ENCODE peak calls at places on chromosomes 4 and X, in seven cellular contexts. Z is fibroblast of the aortic adventitia; X is CD4-positive, alpha-beta T cell; C is HEK293T; A is A549; L is Peyer's patch; H is fibroblast of mammary gland. P is an unnamed sample.
A peak's percentile ranks its signal among the peaks of the same experiment; 100 is the strongest.

GRCh38 chrX:38438321-38438720 is 85.9 kb downstream of the OTC start:
- DNase-seq in Z (no peak), X (no peak), C (no peak), A (no peak), L (no peak), H (no peak), P (peak; percentile 0)

GRCh38 chrX:154372612-154373022 is 1.8 kb downstream of the FLNA start:
- DNase-seq in Z (no peak), X (no peak), C (no peak), A (peak; percentile 27), L (no peak), H (no peak), P (peak; percentile 58)

GRCh38 chr4:31021008-31021407 is 300.8 kb downstream of the PCDH7 start:
- DNase-seq in Z (no peak), X (no peak), C (no peak), A (no peak), L (no peak), H (no peak), P (no peak)

GRCh38 chr4:106898621-106899230 is 137.4 kb downstream of the DKK2 start:
- DNase-seq in Z (peak; percentile 71), X (no peak), C (peak; percentile 36), A (peak; percentile 8), L (peak; percentile 47), H (peak; percentile 69), P (peak; percentile 53)

GRCh38 chr4:15848191-15848842 is 70.2 kb downstream of the CD38 start:
- DNase-seq in Z (no peak), X (no peak), C (peak; percentile 16), A (no peak), L (no peak), H (peak; percentile 2), P (no peak)

GRCh38 chr4:158446106-158446505 is 75.6 kb upstream of the RXFP1 start:
- DNase-seq in Z (peak; percentile 89), X (no peak), C (no peak), A (no peak), L (no peak), H (peak; percentile 95), P (no peak)

GRCh38 chr4:54898163-54898562 is 227.2 kb downstream of the KDR start:
- DNase-seq in Z (no peak), X (no peak), C (no peak), A (no peak), L (no peak), H (no peak), P (no peak)

GRCh38 chr4:85994576-85994975 is 365.3 kb downstream of the MAPK10 start:
- DNase-seq in Z (peak; percentile 18), X (no peak), C (no peak), A (no peak), L (no peak), H (no peak), P (no peak)

GRCh38 chr4:82469776-82470345 is 39.5 kb downstream of the ENOPH1 start:
- DNase-seq in Z (peak; percentile 54), X (no peak), C (no peak), A (no peak), L (no peak), H (peak; percentile 56), P (no peak)

GRCh38 chr4:122481766-122482405 is 25.4 kb upstream of the IL2 start:
- DNase-seq in Z (peak; percentile 54), X (no peak), C (no peak), A (no peak), L (no peak), H (peak; percentile 32), P (no peak)

GRCh38 chr4:95180531-95181315 is 368.1 kb downstream of the UNC5C start:
- DNase-seq in Z (no peak), X (no peak), C (no peak), A (no peak), L (no peak), H (no peak), P (no peak)

GRCh38 chrX:7139202-7140081 is 8.1 kb upstream of the STS start:
- DNase-seq in Z (peak; percentile 61), X (no peak), C (no peak), A (no peak), L (no peak), H (peak; percentile 89), P (no peak)

GRCh38 chr4:85102606-85103005 is 136.1 kb upstream of the WDFY3 start:
- DNase-seq in Z (no peak), X (no peak), C (no peak), A (no peak), L (no peak), H (no peak), P (no peak)

GRCh38 chrX:41667631-41668030 is 21.1 kb upstream of the GPR34 start:
- DNase-seq in Z (no peak), X (no peak), C (no peak), A (no peak), L (no peak), H (no peak), P (no peak)

GRCh38 chrX:45445745-45446412 is 245.2 kb upstream of the DIPK2B start:
- DNase-seq in Z (peak; percentile 78), X (no peak), C (no peak), A (no peak), L (no peak), H (peak; percentile 90), P (no peak)

GRCh38 chr4:103099691-103100392 is at the start of gene BDH2:
- DNase-seq in Z (peak; percentile 99), X (peak; percentile 16), C (peak; percentile 79), A (peak; percentile 75), L (peak; percentile 76), H (peak; percentile 98), P (peak; percentile 84)

GRCh38 chr4:74402692-74403460 is 37.9 kb downstream of the EREG start:
- DNase-seq in Z (no peak), X (no peak), C (no peak), A (no peak), L (no peak), H (no peak), P (no peak)

GRCh38 chrX:110338850-110339373 is 19.7 kb upstream of the RTL9 start:
- DNase-seq in Z (no peak), X (no peak), C (no peak), A (no peak), L (no peak), H (no peak), P (peak; percentile 68)

GRCh38 chrX:48676893-48677270 is 6.7 kb upstream of the WAS start:
- DNase-seq in Z (no peak), X (no peak), C (no peak), A (peak; percentile 10), L (no peak), H (no peak), P (no peak)

GRCh38 chr4:101259876-101260275 is 87.5 kb downstream of the PPP3CA start:
- DNase-seq in Z (peak; percentile 27), X (no peak), C (no peak), A (no peak), L (no peak), H (peak; percentile 39), P (no peak)

GRCh38 chrX:125131146-125131545 is 188.5 kb upstream of the TEX13C start:
- DNase-seq in Z (no peak), X (no peak), C (peak; percentile 22), A (no peak), L (no peak), H (no peak), P (peak; percentile 0)

GRCh38 chr4:141502755-141503154 is 133.6 kb upstream of the IL15 start:
- DNase-seq in Z (no peak), X (no peak), C (no peak), A (no peak), L (no peak), H (no peak), P (no peak)

GRCh38 chrX:40853004-40853815 is 117.9 kb upstream of the MED14 start:
- DNase-seq in Z (no peak), X (no peak), C (no peak), A (no peak), L (no peak), H (no peak), P (no peak)

GRCh38 chrX:74343970-74344622 is 40.1 kb downstream of the ZCCHC13 start:
- DNase-seq in Z (peak; percentile 97), X (peak; percentile 21), C (peak; percentile 94), A (peak; percentile 78), L (peak; percentile 82), H (peak; percentile 98), P (peak; percentile 67)

GRCh38 chr4:41835321-41835995 is 86.9 kb upstream of the PHOX2B start:
- DNase-seq in Z (no peak), X (no peak), C (no peak), A (no peak), L (no peak), H (no peak), P (no peak)

GRCh38 chrX:136168929-136169735 is 21.8 kb downstream of the FHL1 start:
- DNase-seq in Z (peak; percentile 95), X (no peak), C (peak; percentile 68), A (no peak), L (peak; percentile 67), H (peak; percentile 94), P (peak; percentile 1)

GRCh38 chr4:117755438-117755837 is 278.8 kb upstream of the NDST3 start:
- DNase-seq in Z (no peak), X (no peak), C (no peak), A (no peak), L (no peak), H (no peak), P (no peak)

GRCh38 chr4:75432683-75433082 is 81.5 kb downstream of the RCHY1 start:
- DNase-seq in Z (peak; percentile 9), X (no peak), C (peak; percentile 52), A (peak; percentile 16), L (no peak), H (peak; percentile 28), P (peak; percentile 44)

GRCh38 chr4:133465022-133465421 is 315.9 kb downstream of the PCDH10 start:
- DNase-seq in Z (no peak), X (no peak), C (no peak), A (no peak), L (no peak), H (no peak), P (no peak)

GRCh38 chrX:120752431-120753128 is 122.7 kb upstream of the C1GALT1C1 start:
- DNase-seq in Z (no peak), X (no peak), C (no peak), A (no peak), L (no peak), H (no peak), P (no peak)

GRCh38 chr4:48649505-48649904 is 130.6 kb downstream of the FRYL start:
- DNase-seq in Z (peak; percentile 43), X (no peak), C (no peak), A (no peak), L (no peak), H (no peak), P (no peak)

GRCh38 chr4:145487626-145488025 is 6.0 kb downstream of the SMAD1 start:
- DNase-seq in Z (no peak), X (no peak), C (no peak), A (no peak), L (no peak), H (no peak), P (no peak)

GRCh38 chrX:38754102-38754790 is 47.0 kb upstream of the MID1IP1 start:
- DNase-seq in Z (peak; percentile 75), X (peak; percentile 13), C (peak; percentile 40), A (no peak), L (peak; percentile 54), H (peak; percentile 66), P (peak; percentile 81)

GRCh38 chr4:165524532-165525190 is 145.9 kb downstream of the CPE start:
- DNase-seq in Z (peak; percentile 79), X (no peak), C (no peak), A (no peak), L (no peak), H (peak; percentile 24), P (no peak)

GRCh38 chrX:132423323-132423722 is 65.5 kb downstream of the MBNL3 start:
- DNase-seq in Z (no peak), X (no peak), C (no peak), A (no peak), L (no peak), H (no peak), P (no peak)

P was measured in erythroblast.